ENCODE peak calls at places on chromosomes 6 and 20, in seven cellular contexts. D is stimulated activated CD8-positive, alpha-beta memory T cell treated with anti-CD3 and anti-CD28 coated beads, Interleukin-2, amount 100 ng/mL, for 1 hour; P is activated naive CD4-positive, alpha-beta T cell; E is T-helper 1 cell; Q is HFF-Myc; T is T follicular helper cell; N is activated gamma-delta T cell treated with Interleukin-2 at 50 U/mL for 16 hours. Z is an unnamed sample.
A peak's percentile ranks its signal among the peaks of the same experiment; 100 is the strongest.

GRCh38 chr6:2790588-2790987 is 25.4 kb downstream of the WRNIP1 start:
- DNase-seq in D (no peak), P (no peak), E (no peak), Q (no peak), T (no peak), N (no peak), Z (no peak)

GRCh38 chr20:17505664-17506517 is 25.3 kb downstream of the BFSP1 start:
- DNase-seq in D (no peak), P (no peak), E (no peak), Q (no peak), T (no peak), N (peak; percentile 36), Z (peak; percentile 17)

GRCh38 chr6:157823001-157823522 is at the start of gene SNX9:
- DNase-seq in D (peak; percentile 39), P (peak; percentile 59), E (peak; percentile 67), Q (no peak), T (peak; percentile 35), N (peak; percentile 45), Z (peak; percentile 50)

GRCh38 chr6:168326294-168327261 is 7.0 kb upstream of the DACT2 start:
- DNase-seq in D (no peak), P (no peak), E (no peak), Q (no peak), T (no peak), N (no peak), Z (no peak)

GRCh38 chr6:4085329-4085695 is 6.4 kb upstream of the FAM217A start:
- DNase-seq in D (no peak), P (no peak), E (no peak), Q (no peak), T (no peak), N (no peak), Z (no peak)

GRCh38 chr20:24943196-24943595 is 5.9 kb upstream of the CST7 start:
- DNase-seq in D (no peak), P (no peak), E (no peak), Q (no peak), T (no peak), N (no peak), Z (no peak)

GRCh38 chr6:30960907-30961673 is 20.3 kb downstream of the MUCL3 start:
- DNase-seq in D (no peak), P (no peak), E (no peak), Q (no peak), T (no peak), N (no peak), Z (no peak)

GRCh38 chr20:24977336-24977735 is 15.2 kb downstream of the APMAP start:
- DNase-seq in D (no peak), P (no peak), E (no peak), Q (no peak), T (no peak), N (no peak), Z (no peak)

GRCh38 chr6:135305684-135306083 is 124.6 kb downstream of the MYB start:
- DNase-seq in D (no peak), P (no peak), E (no peak), Q (no peak), T (no peak), N (no peak), Z (no peak)

GRCh38 chr6:143336446-143337152 is 113.9 kb downstream of the ADAT2 start:
- DNase-seq in D (no peak), P (no peak), E (no peak), Q (peak; percentile 38), T (no peak), N (no peak), Z (no peak)

GRCh38 chr6:170116643-170117042 is 174.2 kb downstream of the DLL1 start:
- DNase-seq in D (no peak), P (no peak), E (no peak), Q (no peak), T (no peak), N (peak; percentile 2), Z (no peak)

GRCh38 chr6:131999545-132000146 is 48.5 kb upstream of the CCN2 start:
- DNase-seq in D (no peak), P (no peak), E (no peak), Q (no peak), T (no peak), N (no peak), Z (no peak)

GRCh38 chr20:37670426-37670825 is 23.4 kb upstream of the CTNNBL1 start:
- DNase-seq in D (no peak), P (no peak), E (no peak), Q (peak; percentile 10), T (no peak), N (no peak), Z (no peak)

GRCh38 chr6:15023448-15023847 is 222.4 kb upstream of the JARID2 start:
- DNase-seq in D (peak; percentile 7), P (no peak), E (no peak), Q (no peak), T (no peak), N (no peak), Z (no peak)

GRCh38 chr6:166929534-166930189 is 26.7 kb downstream of the RNASET2 start:
- DNase-seq in D (no peak), P (no peak), E (no peak), Q (no peak), T (no peak), N (no peak), Z (no peak)

GRCh38 chr6:7107578-7108195 is at the start of gene RREB1:
- DNase-seq in D (peak; percentile 42), P (peak; percentile 44), E (peak; percentile 57), Q (no peak), T (peak; percentile 48), N (peak; percentile 49), Z (peak; percentile 56)

GRCh38 chr6:43746613-43747101 is 23.4 kb upstream of the VEGFA start:
- DNase-seq in D (no peak), P (no peak), E (no peak), Q (no peak), T (no peak), N (no peak), Z (no peak)

GRCh38 chr20:46218656-46219055 is 89.6 kb downstream of the CDH22 start:
- DNase-seq in D (no peak), P (no peak), E (no peak), Q (no peak), T (no peak), N (no peak), Z (no peak)

GRCh38 chr6:157187182-157188093 is 135.9 kb downstream of the TMEM242 start:
- DNase-seq in D (no peak), P (no peak), E (no peak), Q (no peak), T (no peak), N (no peak), Z (no peak)

GRCh38 chr6:75317503-75318206 is 33.1 kb upstream of the TMEM30A start:
- DNase-seq in D (no peak), P (no peak), E (no peak), Q (peak; percentile 25), T (no peak), N (no peak), Z (no peak)

GRCh38 chr6:131125431-131125830 is 9.8 kb upstream of the AKAP7 start:
- DNase-seq in D (no peak), P (no peak), E (no peak), Q (no peak), T (no peak), N (no peak), Z (no peak)

GRCh38 chr6:106249658-106250057 is 75.9 kb downstream of the ATG5 start:
- DNase-seq in D (no peak), P (no peak), E (no peak), Q (no peak), T (no peak), N (no peak), Z (no peak)

GRCh38 chr20:4449977-4450715 is 271.6 kb upstream of the PRND start:
- DNase-seq in D (no peak), P (no peak), E (no peak), Q (no peak), T (no peak), N (no peak), Z (no peak)

GRCh38 chr20:1696521-1697209 is 39.1 kb upstream of the SIRPG start:
- DNase-seq in D (no peak), P (no peak), E (no peak), Q (no peak), T (no peak), N (no peak), Z (no peak)

GRCh38 chr6:111788779-111789276 is 84.4 kb downstream of the FYN start:
- DNase-seq in D (no peak), P (no peak), E (no peak), Q (no peak), T (no peak), N (no peak), Z (no peak)

GRCh38 chr6:99501762-99502161 is 13.5 kb downstream of the USP45 start:
- DNase-seq in D (no peak), P (no peak), E (no peak), Q (no peak), T (no peak), N (no peak), Z (no peak)

GRCh38 chr6:91659881-91660280 is 1073.0 kb upstream of the MAP3K7 start:
- DNase-seq in D (no peak), P (no peak), E (no peak), Q (no peak), T (no peak), N (no peak), Z (no peak)

GRCh38 chr6:30759575-30760239 is 15.4 kb upstream of the IER3 start:
- DNase-seq in D (no peak), P (no peak), E (no peak), Q (no peak), T (no peak), N (no peak), Z (no peak)

GRCh38 chr20:63835031-63835858 is 4.2 kb upstream of the ZBTB46 start:
- DNase-seq in D (no peak), P (no peak), E (no peak), Q (peak; percentile 85), T (no peak), N (no peak), Z (no peak)

GRCh38 chr20:58169441-58169840 is 59.0 kb downstream of the ANKRD60 start:
- DNase-seq in D (no peak), P (no peak), E (no peak), Q (peak; percentile 42), T (no peak), N (no peak), Z (no peak)

GRCh38 chr20:56442381-56443365 is 25.8 kb upstream of the RTF2 start:
- DNase-seq in D (no peak), P (no peak), E (no peak), Q (no peak), T (no peak), N (no peak), Z (no peak)

GRCh38 chr20:47610247-47610944 is 108.7 kb downstream of the NCOA3 start:
- DNase-seq in D (peak; percentile 65), P (peak; percentile 6), E (peak; percentile 49), Q (peak; percentile 69), T (peak; percentile 57), N (peak; percentile 48), Z (peak; percentile 36)

GRCh38 chr6:27861861-27862260 is 50.3 kb downstream of the OR2B2 start:
- DNase-seq in D (no peak), P (no peak), E (no peak), Q (no peak), T (no peak), N (no peak), Z (no peak)

GRCh38 chr6:95574811-95575210 is 2.5 kb upstream of the MANEA start:
- DNase-seq in D (no peak), P (no peak), E (no peak), Q (no peak), T (no peak), N (no peak), Z (no peak)

GRCh38 chr6:77678048-77678447 is 25.2 kb downstream of the MEI4 start:
- DNase-seq in D (no peak), P (no peak), E (no peak), Q (no peak), T (no peak), N (no peak), Z (no peak)

GRCh38 chr6:156657311-156657710 is 119.9 kb upstream of the ARID1B start:
- DNase-seq in D (no peak), P (no peak), E (no peak), Q (no peak), T (no peak), N (no peak), Z (no peak)

GRCh38 chr6:68718379-68719073 is 83.4 kb downstream of the ADGRB3 start:
- DNase-seq in D (no peak), P (no peak), E (no peak), Q (no peak), T (no peak), N (no peak), Z (no peak)

GRCh38 chr6:4401408-4402367 is 266.3 kb upstream of the ECI2 start:
- DNase-seq in D (no peak), P (no peak), E (no peak), Q (no peak), T (no peak), N (no peak), Z (no peak)

Z was measured in effector memory CD4-positive, alpha-beta T cell.